ENCODE peak calls at places on chromosomes 16 and 17, in five cellular contexts. A, X, Z, I and N are unnamed samples. For H3K4me1, the result is how much of the 10 kb centered on the place peaks cover.

GRCh38 chr17:39752241-39752831 is 14.6 kb downstream of the GRB7 start:
- DNase-seq in Z (no peak), I (no peak), X (no peak), A (no peak), N (no peak)

GRCh38 chr17:71902931-71903506 is 217.8 kb upstream of the SOX9 start:
- DNase-seq in Z (no peak), A (no peak), X (no peak), I (no peak), N (no peak)

GRCh38 chr17:65171753-65172152 is 34.6 kb downstream of the RGS9 start:
- DNase-seq in Z (no peak), I (no peak), X (no peak), A (no peak), N (no peak)

GRCh38 chr16:1667916-1668315 is 10.2 kb upstream of the JPT2 start:
- DNase-seq in A (no peak), X (no peak), Z (no peak), I (no peak), N (no peak)

GRCh38 chr16:86876499-86876898 is 298.1 kb downstream of the FOXL1 start:
- DNase-seq in I (no peak), Z (no peak), A (no peak), X (no peak), N (no peak)

GRCh38 chr17:45127583-45128300 is 4.6 kb downstream of the PLCD3 start:
- DNase-seq in I (peak), X (peak), A (peak), Z (no peak), N (peak)

GRCh38 chr17:16287563-16288027 is 65.7 kb downstream of the CENPV start:
- DNase-seq in A (no peak), I (no peak), X (no peak), Z (no peak), N (no peak)

GRCh38 chr16:87953308-87954208 is 2.3 kb downstream of the BANP start:
- DNase-seq in Z (no peak), A (no peak), X (no peak), I (no peak), N (no peak)

GRCh38 chr16:89616576-89617437 is 3.4 kb downstream of the DPEP1 start:
- DNase-seq in A (no peak), Z (no peak), I (no peak), X (no peak), N (no peak)

GRCh38 chr17:63665527-63666214 is 34.3 kb downstream of the LIMD2 start:
- DNase-seq in I (no peak), A (no peak), Z (no peak), X (no peak), N (no peak)

GRCh38 chr16:2966043-2966802 is 2.1 kb downstream of the KREMEN2 start:
- DNase-seq in Z (no peak), A (no peak), I (no peak), X (peak), N (peak)

GRCh38 chr17:74408262-74408661 is 23.6 kb upstream of the GPRC5C start:
- DNase-seq in Z (no peak), X (no peak), I (no peak), A (no peak), N (peak)

GRCh38 chr16:79573881-79574280 is 26.7 kb downstream of the MAF start:
- DNase-seq in X (no peak), Z (no peak), A (no peak), I (no peak), N (no peak)

GRCh38 chr16:2357331-2357730 is 16.8 kb upstream of the ABCA3 start:
- DNase-seq in I (no peak), A (no peak), X (no peak), Z (no peak), N (no peak)

GRCh38 chr16:84737192-84737591 is 37.4 kb downstream of the USP10 start:
- DNase-seq in I (no peak), X (no peak), A (no peak), Z (no peak), N (no peak)

GRCh38 chr16:50024684-50025543 is at the start of gene CNEP1R1:
- DNase-seq in I (peak), Z (peak), A (peak), X (peak), N (peak)

GRCh38 chr16:66502020-66502913 is 47.7 kb downstream of the TK2 start:
- DNase-seq in A (peak), X (no peak), Z (no peak), I (peak), N (no peak)

GRCh38 chr17:40862985-40863733 is 3.9 kb downstream of the KRT12 start:
- DNase-seq in X (peak), Z (no peak), A (no peak), I (no peak), N (no peak)

GRCh38 chr17:59399914-59400313 is 68.5 kb downstream of the YPEL2 start:
- DNase-seq in I (no peak), A (no peak), Z (no peak), X (no peak), N (no peak)
- H3K4me1 ChIP-seq in I (under half), A (under half), Z (under half), X (under half), N (under half)

DNA sequence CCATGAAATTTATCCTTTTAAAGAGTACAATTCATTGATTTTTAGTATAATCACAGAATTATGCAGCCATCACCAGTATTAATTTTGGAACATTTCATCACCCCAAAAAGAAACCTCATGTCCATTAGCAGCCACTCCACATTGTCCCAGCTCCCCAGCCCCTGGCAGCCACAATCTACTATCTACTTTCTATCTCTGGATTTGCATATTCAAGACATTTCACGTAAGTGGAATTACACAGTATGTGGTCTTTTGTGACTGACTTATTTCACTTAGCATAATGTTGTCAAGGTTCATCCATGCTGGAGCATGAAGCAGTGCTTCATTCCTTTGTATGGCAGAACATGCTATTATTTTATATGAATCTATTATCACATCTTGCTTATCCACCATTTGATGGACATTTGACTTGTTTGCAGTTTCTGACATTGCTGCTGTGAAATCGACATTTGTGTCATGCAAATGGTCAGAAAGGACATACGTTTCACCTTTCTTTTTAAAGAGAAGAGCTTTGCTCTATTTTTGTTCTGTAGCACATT is 10.7 kb downstream of the METTL9 start:
- DNase-seq in A (no peak), Z (no peak), I (no peak), X (no peak), N (no peak)
- H3K4me1 ChIP-seq in A (under half), Z (under half), I (under half), X (under half), N (under half)

GRCh38 chr16:81601008-81601428 is 156.4 kb downstream of the CMIP start:
- DNase-seq in X (no peak), I (no peak), Z (no peak), A (no peak), N (peak)
- H3K4me1 ChIP-seq in X (under half), I (under half), Z (under half), A (under half), N (under half)

DNA sequence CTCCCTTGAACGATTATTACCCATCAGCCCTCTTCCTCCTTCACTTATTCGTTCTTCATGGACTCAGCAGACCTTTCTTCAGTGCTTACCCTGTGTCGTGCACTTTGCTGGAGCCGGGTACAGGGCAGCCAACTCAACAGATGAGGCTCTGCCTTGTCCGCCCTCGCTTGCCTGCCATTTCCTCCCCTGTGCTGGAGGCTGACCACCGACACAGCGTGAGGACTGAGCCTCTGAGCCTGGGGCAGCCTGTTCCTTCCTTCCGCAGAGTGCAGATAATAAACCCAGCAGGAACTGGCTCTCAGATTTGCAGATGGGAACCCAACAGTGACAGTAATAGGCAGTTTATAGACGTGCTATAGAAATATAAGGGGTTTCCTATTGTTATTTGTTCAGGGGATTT is 7.0 kb upstream of the SLC39A11 start:
- DNase-seq in Z (no peak), I (no peak), X (no peak), A (no peak), N (no peak)
- H3K4me1 ChIP-seq in Z (under half), I (under half), X (under half), A (under half), N (under half)

DNA sequence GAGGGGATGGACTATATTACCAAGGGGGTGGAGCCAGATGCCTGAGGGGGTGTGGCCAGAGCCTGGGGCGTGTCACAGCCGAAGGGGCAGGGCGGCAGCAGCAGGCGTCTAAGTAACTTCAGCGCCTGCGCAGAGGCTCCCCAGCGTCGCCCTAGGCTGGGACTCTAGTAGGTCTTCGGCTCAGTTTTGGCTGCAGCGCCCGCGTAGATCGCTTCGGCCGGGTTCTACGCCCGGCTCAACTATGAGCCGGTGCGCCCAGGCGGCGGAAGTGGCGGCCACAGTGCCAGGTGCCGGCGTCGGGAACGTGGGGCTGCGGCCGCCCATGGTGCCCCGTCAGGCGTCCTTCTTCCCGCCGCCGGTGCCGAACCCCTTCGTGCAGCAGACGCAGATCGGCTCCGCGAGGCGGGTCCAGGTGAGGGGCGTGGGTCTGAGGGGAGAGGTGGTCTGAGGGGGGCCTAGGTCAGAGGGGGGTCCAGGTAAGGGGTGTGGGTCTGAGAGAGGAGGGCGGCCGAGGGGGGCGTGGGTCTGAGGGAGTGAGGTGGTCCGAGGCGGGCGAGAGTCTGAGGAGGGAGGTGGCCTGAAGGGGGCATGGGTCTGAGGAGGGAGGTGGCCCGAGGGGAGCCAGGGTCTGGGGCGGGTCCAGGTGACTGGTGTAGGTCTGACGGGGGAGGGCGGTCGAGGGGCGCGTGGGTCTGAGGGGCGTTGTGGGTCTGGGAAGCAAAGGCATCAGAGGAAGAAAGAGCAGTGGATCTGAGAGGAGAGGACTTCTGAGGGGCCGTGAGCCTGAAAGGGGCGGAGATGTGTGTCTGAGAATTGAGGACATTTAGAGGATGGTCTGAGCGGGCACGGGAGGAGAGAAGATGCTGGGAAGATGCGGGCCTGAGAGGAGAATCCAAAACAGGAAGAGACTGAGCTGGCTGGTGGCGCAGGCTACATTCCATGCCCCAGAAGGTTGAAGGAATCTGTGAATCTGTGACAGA is at the start of gene LPCAT2:
- DNase-seq in Z (no peak), A (peak), X (peak), I (peak), N (peak)
- H3K4me1 ChIP-seq in Z (under half), A (under half), X (under half), I (under half), N (under half)